ENCODE peak calls at places on chromosomes 11 and 22, in four cellular contexts. U, Y, M and V are unnamed samples.

GRCh38 chr11:117461396-117462182 is 133.9 kb downstream of the CEP164 start:
- DNase-seq in U (no peak), Y (no peak), M (no peak), V (no peak)

GRCh38 chr22:44638966-44639739 is 62.9 kb upstream of the PRR5 start:
- DNase-seq in U (no peak), Y (peak), M (no peak), V (no peak)

GRCh38 chr22:43255299-43255698 is 68.4 kb upstream of the TTLL12 start:
- DNase-seq in U (no peak), Y (no peak), M (no peak), V (no peak)

GRCh38 chr11:100830295-100830694 is 143.2 kb downstream of the ARHGAP42 start:
- DNase-seq in U (no peak), Y (no peak), M (peak), V (no peak)

GRCh38 chr11:77086521-77087472 is 15.8 kb upstream of the OMP start:
- DNase-seq in U (no peak), Y (no peak), M (peak), V (no peak)

GRCh38 chr11:68135161-68135560 is 14.0 kb upstream of the CHKA start:
- DNase-seq in U (no peak), Y (no peak), M (no peak), V (no peak)

GRCh38 chr11:32886180-32886579 is 6.4 kb upstream of the QSER1 start:
- DNase-seq in U (no peak), Y (peak), M (no peak), V (no peak)

GRCh38 chr11:104995001-104995408 is 26.6 kb upstream of the CASP4 start:
- DNase-seq in U (peak), Y (no peak), M (no peak), V (no peak)

GRCh38 chr22:22958621-22959020 is 71.0 kb downstream of the IGLL5 start:
- DNase-seq in U (no peak), Y (no peak), M (no peak), V (no peak)

GRCh38 chr11:123357990-123358827 is 71.9 kb upstream of the GRAMD1B start:
- DNase-seq in U (no peak), Y (peak), M (peak), V (no peak)

GRCh38 chr11:108221981-108222685 is at the start of gene NPAT:
- DNase-seq in U (no peak), Y (no peak), M (no peak), V (no peak)